ENCODE peak calls at places on chromosome 13, in ten cellular contexts. B is esophagus muscularis mucosa, A is type B pancreatic cell, M is T-helper 9 cell, V is retina, F is upper lobe of right lung, I is ureter, E is epithelial cell of prostate, T is fibroblast of the aortic adventitia, G is T-helper 17 cell. H is an unnamed sample.

GRCh38 chr13:69683921-69684663 is 423.5 kb upstream of the ATXN8OS start:
- DNase-seq in A (no peak), F (no peak), V (peak), I (no peak), T (no peak), B (no peak), G (no peak), M (no peak), E (no peak), H (no peak)

GRCh38 chr13:40381935-40382764 is 284.3 kb downstream of the FOXO1 start:
- DNase-seq in G (no peak), F (no peak), A (no peak), E (no peak), V (no peak), M (no peak), T (no peak), I (no peak), B (no peak), H (no peak)

GRCh38 chr13:81713201-81713600 is 1372.3 kb upstream of the SPRY2 start:
- DNase-seq in M (no peak), G (no peak), I (no peak), V (no peak), B (no peak), T (no peak), E (no peak), F (no peak), A (no peak), H (no peak)

GRCh38 chr13:73141292-73141771 is 82.5 kb downstream of the KLF5 start:
- DNase-seq in M (no peak), V (peak), A (no peak), I (no peak), E (no peak), T (peak), B (no peak), G (no peak), F (no peak), H (no peak)

GRCh38 chr13:49165798-49166752 is 54.1 kb upstream of the MLNR start:
- DNase-seq in F (no peak), V (no peak), G (no peak), E (no peak), T (no peak), M (no peak), A (no peak), I (no peak), B (no peak), H (peak)

GRCh38 chr13:99313941-99314340 is 6.7 kb upstream of the GPR183 start:
- DNase-seq in V (no peak), A (no peak), I (no peak), E (no peak), B (no peak), G (no peak), M (no peak), F (no peak), T (no peak), H (no peak)

GRCh38 chr13:19605161-19605955 is 28.1 kb upstream of the MPHOSPH8 start:
- DNase-seq in F (no peak), V (no peak), E (peak), I (no peak), B (no peak), G (no peak), A (no peak), T (peak), M (no peak), H (no peak)

GRCh38 chr13:110712081-110712848 is 1.2 kb upstream of the ING1 start:
- DNase-seq in V (peak), A (peak), M (peak), E (no peak), G (peak), F (peak), I (peak), T (peak), B (peak), H (peak)

GRCh38 chr13:113992276-113993005 is 18.6 kb upstream of the C13orf46 start:
- DNase-seq in I (no peak), B (no peak), M (no peak), G (no peak), A (no peak), T (no peak), V (no peak), F (no peak), E (no peak), H (no peak)